ENCODE peak calls at places on chromosome X, in seven cellular contexts. O is mesendoderm, G is IMR-90, B is neuronal stem cell, U is H9, M is H1, Y is trophoblast cell. V is an unnamed sample.

GRCh38 chrX:43949669-43950068 is 23.5 kb downstream of the NDP start:
- DNase-seq in G (no peak), M (peak), U (peak), B (no peak), Y (peak), O (peak), V (no peak)

GRCh38 chrX:74162199-74162598 is 141.8 kb upstream of the ZCCHC13 start:
- DNase-seq in Y (no peak), M (no peak), O (no peak), B (no peak), G (no peak), U (no peak), V (no peak)

GRCh38 chrX:134377537-134377936 is 82.4 kb upstream of the HPRT1 start:
- DNase-seq in M (no peak), O (peak), G (peak), B (no peak), Y (no peak), U (no peak), V (peak)

GRCh38 chrX:140701480-140701879 is 8.1 kb upstream of the LINC00632 start:
- DNase-seq in Y (no peak), U (no peak), O (no peak), M (no peak), B (no peak), G (peak), V (peak)

GRCh38 chrX:34350552-34350951 is 218.4 kb upstream of the FAM47A start:
- DNase-seq in O (no peak), U (no peak), B (no peak), G (no peak), M (no peak), Y (no peak), V (peak)

GRCh38 chrX:134236690-134237362 is at the start of gene CCDC160:
- DNase-seq in B (peak), Y (peak), U (peak), O (peak), G (no peak), M (peak), V (peak)

GRCh38 chrX:115531818-115532403 is 29.1 kb upstream of the PLS3 start:
- DNase-seq in G (peak), O (no peak), M (no peak), Y (no peak), U (no peak), B (no peak), V (peak)

GRCh38 chrX:12824944-12825343 is 33.7 kb downstream of the PRPS2 start:
- DNase-seq in G (no peak), O (peak), Y (no peak), M (no peak), U (no peak), B (no peak), V (no peak)

GRCh38 chrX:6679550-6679949 is 144.6 kb upstream of the VCX3A start:
- DNase-seq in B (no peak), O (no peak), G (no peak), Y (no peak), M (no peak), U (no peak), V (no peak)

GRCh38 chrX:48945517-48946348 is 11.7 kb downstream of the OTUD5 start:
- DNase-seq in U (peak), G (peak), M (peak), B (no peak), Y (peak), O (peak), V (peak)

GRCh38 chrX:16394290-16394689 is 227.0 kb downstream of the MAGEB17 start:
- DNase-seq in M (no peak), O (no peak), G (no peak), U (no peak), Y (no peak), B (no peak), V (no peak)

GRCh38 chrX:13569479-13570244 is at the start of gene EGFL6:
- DNase-seq in B (no peak), M (peak), Y (no peak), O (peak), G (no peak), U (peak), V (no peak)

GRCh38 chrX:71536285-71536684 is 3.4 kb downstream of the OGT start:
- DNase-seq in B (no peak), U (no peak), G (no peak), M (no peak), O (no peak), Y (no peak), V (no peak)

GRCh38 chrX:22340022-22340616 is 67.4 kb downstream of the CBLL2 start:
- DNase-seq in G (no peak), M (no peak), B (no peak), Y (no peak), U (no peak), O (no peak), V (no peak)

GRCh38 chrX:129600981-129601424 is 53.8 kb downstream of the APLN start:
- DNase-seq in G (peak), O (peak), Y (no peak), B (no peak), M (no peak), U (no peak), V (peak)

DNA sequence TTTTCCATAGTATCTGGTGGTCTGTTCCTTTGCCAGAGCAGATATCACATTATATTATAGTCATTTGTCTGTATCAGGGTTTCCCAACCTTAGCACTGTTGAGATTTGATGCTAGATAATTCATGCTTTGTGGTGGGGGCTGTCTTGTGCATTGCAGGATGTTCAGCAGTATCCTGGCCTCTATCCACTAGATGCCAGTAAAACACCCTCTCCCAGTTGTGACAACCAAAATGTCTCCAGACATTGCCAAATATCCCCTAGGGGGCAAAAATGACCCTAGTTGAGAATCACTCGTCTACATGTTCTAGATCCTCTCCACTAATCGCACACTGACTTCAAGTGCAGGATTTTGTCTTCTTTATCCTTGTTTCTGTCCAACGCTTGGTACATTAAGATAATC is 160.8 kb downstream of the FANCB start:
- DNase-seq in B (no peak), Y (no peak), U (no peak), M (no peak), G (no peak), O (peak), V (peak)
- H3K18ac ChIP-seq in B (no peak), Y (no peak), U (no peak), M (no peak), G (no peak), O (no peak), V (no peak)

DNA sequence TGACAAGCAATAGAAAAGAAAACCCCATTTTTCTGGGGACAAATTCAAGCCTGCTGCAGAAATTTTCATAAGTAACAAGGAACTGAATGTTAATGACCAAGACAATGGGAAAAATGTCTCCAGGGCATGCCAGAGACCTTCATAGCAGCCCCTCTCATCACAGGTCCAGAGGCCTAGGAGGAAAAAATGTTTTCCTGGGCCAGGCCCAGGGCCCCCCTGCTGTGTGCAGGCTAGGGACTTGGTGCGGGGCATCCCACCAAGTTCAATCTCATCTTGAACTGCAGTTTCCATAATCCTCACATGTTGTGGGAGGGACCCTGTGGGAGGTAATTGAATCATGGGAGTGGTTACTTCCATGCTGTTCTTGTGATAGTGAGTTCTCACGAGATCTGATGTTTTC is 211.5 kb upstream of the GRIA3 start:
- DNase-seq in M (no peak), O (no peak), U (no peak), Y (no peak), G (no peak), B (no peak), V (no peak)
- H3K18ac ChIP-seq in M (no peak), O (no peak), U (no peak), Y (no peak), G (no peak), B (no peak), V (no peak)

GRCh38 chrX:39047174-39047573 is 245.9 kb downstream of the MID1IP1 start:
- DNase-seq in U (no peak), M (no peak), B (no peak), G (no peak), O (no peak), Y (no peak), V (no peak)
- H3K18ac ChIP-seq in U (no peak), M (no peak), B (no peak), G (no peak), O (no peak), Y (no peak), V (no peak)

GRCh38 chrX:19285857-19286256 is 57.9 kb upstream of the PDHA1 start:
- DNase-seq in O (no peak), B (no peak), G (no peak), U (no peak), M (no peak), Y (no peak), V (no peak)

DNA sequence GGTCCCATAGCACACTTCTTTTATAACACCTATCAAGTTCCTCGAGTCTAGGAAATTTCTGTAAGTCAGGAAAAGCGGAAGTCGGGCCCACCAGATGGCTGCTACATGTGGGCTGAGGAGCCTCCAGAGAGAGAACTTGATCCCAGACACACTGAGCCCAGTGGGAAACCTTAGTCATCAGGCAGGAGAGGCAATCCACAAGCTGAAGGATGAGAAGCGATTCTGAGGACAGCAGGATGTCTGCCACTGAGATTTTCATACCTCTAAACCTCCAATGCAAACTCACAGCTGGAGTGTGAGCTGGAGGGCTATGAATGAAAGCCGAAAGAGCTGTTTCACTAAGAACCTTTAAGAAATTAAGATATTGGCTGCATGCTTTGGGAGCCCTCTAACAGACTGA is 52.6 kb upstream of the PDHA1 start:
- DNase-seq in G (no peak), Y (no peak), O (peak), B (no peak), U (peak), M (no peak), V (no peak)
- H3K18ac ChIP-seq in G (no peak), Y (no peak), O (no peak), B (no peak), U (no peak), M (no peak), V (no peak)

V was measured in mesenchymal stem cell.